ENCODE peak calls at places on chromosomes 12 and 14, in seven cellular contexts. I is hypothalamus, P is D341Med, Q is activated T-cell treated with anti-CD3 and anti-CD28 coated beads for 48 hours, E is progenitor cell of endocrine pancreas, U is A172, F is T follicular helper cell. O is an unnamed sample.

GRCh38 chr12:53726946-53727309 is 324 bp downstream of the CALCOCO1 start:
- DNase-seq in I (no peak), P (peak; percentile 52), Q (no peak), E (no peak), U (no peak), F (no peak), O (no peak)

GRCh38 chr12:94458882-94459772 is 540 bp downstream of the CEP83 start:
- DNase-seq in I (no peak), P (no peak), Q (no peak), E (no peak), U (peak; percentile 1), F (no peak), O (peak; percentile 11)

GRCh38 chr14:74257078-74257987 is 18.1 kb downstream of the VSX2 start:
- DNase-seq in I (no peak), P (peak; percentile 95), Q (peak; percentile 68), E (peak; percentile 41), U (no peak), F (peak; percentile 33), O (peak; percentile 91)

GRCh38 chr14:21074398-21075272 is 4.5 kb downstream of the ARHGEF40 start:
- DNase-seq in I (no peak), P (no peak), Q (no peak), E (no peak), U (no peak), F (no peak), O (no peak)

GRCh38 chr12:6958609-6959375 is 7.6 kb downstream of the PTPN6 start:
- DNase-seq in I (no peak), P (no peak), Q (no peak), E (no peak), U (no peak), F (peak; percentile 72), O (no peak)

GRCh38 chr12:87756111-87756510 is 273.1 kb downstream of the C12orf50 start:
- DNase-seq in I (no peak), P (no peak), Q (no peak), E (no peak), U (peak; percentile 95), F (no peak), O (peak; percentile 15)

GRCh38 chr12:114405199-114405448 is 820 bp downstream of the TBX5 start:
- DNase-seq in I (no peak), P (no peak), Q (no peak), E (no peak), U (no peak), F (no peak), O (no peak)

GRCh38 chr12:71967176-71967575 is 28.5 kb downstream of the TPH2 start:
- DNase-seq in I (no peak), P (no peak), Q (no peak), E (no peak), U (no peak), F (no peak), O (no peak)

GRCh38 chr12:131872154-131873046 is 22.0 kb upstream of the ULK1 start:
- DNase-seq in I (no peak), P (peak; percentile 30), Q (no peak), E (no peak), U (peak; percentile 84), F (no peak), O (peak; percentile 59)

GRCh38 chr14:90235179-90235976 is 21.0 kb upstream of the PSMC1 start:
- DNase-seq in I (peak; percentile 25), P (peak; percentile 89), Q (peak; percentile 63), E (peak; percentile 69), U (peak; percentile 73), F (peak; percentile 24), O (peak; percentile 78)

GRCh38 chr12:78880078-78880477 is 15.5 kb downstream of the SYT1 start:
- DNase-seq in I (no peak), P (no peak), Q (no peak), E (no peak), U (peak; percentile 37), F (no peak), O (no peak)

GRCh38 chr12:79897617-79898016 is 37.3 kb downstream of the PPP1R12A start:
- DNase-seq in I (no peak), P (no peak), Q (no peak), E (no peak), U (peak; percentile 97), F (no peak), O (peak; percentile 56)

GRCh38 chr14:101020971-101021370 is 117.4 kb upstream of the RTL1 start:
- DNase-seq in I (no peak), P (no peak), Q (no peak), E (peak; percentile 1), U (no peak), F (no peak), O (no peak)

GRCh38 chr14:74400328-74400727 is 25.7 kb downstream of the SYNDIG1L start:
- DNase-seq in I (no peak), P (peak; percentile 41), Q (no peak), E (no peak), U (no peak), F (no peak), O (no peak)

GRCh38 chr12:1518763-1519516 is 75.4 kb downstream of the FBXL14 start:
- DNase-seq in I (no peak), P (peak; percentile 12), Q (no peak), E (no peak), U (peak; percentile 63), F (no peak), O (peak; percentile 86)

GRCh38 chr14:29216774-29217232 is 450.2 kb downstream of the FOXG1 start:
- DNase-seq in I (no peak), P (no peak), Q (no peak), E (no peak), U (peak; percentile 11), F (no peak), O (no peak)

GRCh38 chr12:118960865-118961264 is 20.5 kb upstream of the SRRM4 start:
- DNase-seq in I (no peak), P (no peak), Q (no peak), E (no peak), U (no peak), F (no peak), O (no peak)

GRCh38 chr12:122063691-122064033 is 14.9 kb upstream of the MLXIP start:
- DNase-seq in I (no peak), P (no peak), Q (no peak), E (no peak), U (no peak), F (no peak), O (no peak)

GRCh38 chr12:69575346-69575745 is 9.9 kb upstream of the CCT2 start:
- DNase-seq in I (no peak), P (no peak), Q (no peak), E (no peak), U (no peak), F (no peak), O (no peak)

GRCh38 chr14:34688470-34689206 is 25.8 kb downstream of the CFL2 start:
- DNase-seq in I (no peak), P (no peak), Q (no peak), E (no peak), U (no peak), F (no peak), O (no peak)

GRCh38 chr12:6961695-6962284 is 8.7 kb downstream of the PHB2 start:
- DNase-seq in I (no peak), P (peak; percentile 86), Q (no peak), E (peak; percentile 74), U (peak; percentile 49), F (no peak), O (peak; percentile 67)

GRCh38 chr14:96224480-96225096 is 19.9 kb downstream of the BDKRB2 start:
- DNase-seq in I (no peak), P (no peak), Q (no peak), E (no peak), U (no peak), F (no peak), O (no peak)

GRCh38 chr12:96063046-96063445 is 27.7 kb upstream of the LTA4H start:
- DNase-seq in I (no peak), P (peak; percentile 39), Q (no peak), E (no peak), U (no peak), F (no peak), O (peak; percentile 38)

GRCh38 chr12:92621833-92622232 is 81.0 kb upstream of the PLEKHG7 start:
- DNase-seq in I (no peak), P (no peak), Q (no peak), E (no peak), U (no peak), F (no peak), O (no peak)

GRCh38 chr12:93857917-93858513 is 180.8 kb downstream of the CRADD start:
- DNase-seq in I (no peak), P (no peak), Q (no peak), E (no peak), U (no peak), F (no peak), O (no peak)

GRCh38 chr12:2618291-2618995 is 176.3 kb upstream of the FKBP4 start:
- DNase-seq in I (no peak), P (no peak), Q (no peak), E (no peak), U (no peak), F (no peak), O (no peak)

GRCh38 chr12:62899568-62900390 is 35.2 kb downstream of the PPM1H start:
- DNase-seq in I (no peak), P (no peak), Q (no peak), E (no peak), U (no peak), F (no peak), O (no peak)

GRCh38 chr12:104480826-104481457 is 24.2 kb downstream of the CHST11 start:
- DNase-seq in I (no peak), P (no peak), Q (no peak), E (no peak), U (peak; percentile 27), F (no peak), O (no peak)

GRCh38 chr12:105704788-105705187 is 374.3 kb downstream of the C12orf75 start:
- DNase-seq in I (no peak), P (no peak), Q (no peak), E (no peak), U (no peak), F (no peak), O (no peak)

GRCh38 chr14:89617471-89618291 is 200.6 kb upstream of the FOXN3 start:
- DNase-seq in I (no peak), P (no peak), Q (no peak), E (no peak), U (no peak), F (no peak), O (no peak)

GRCh38 chr14:102805941-102806340 is 28.7 kb downstream of the TRAF3 start:
- DNase-seq in I (no peak), P (no peak), Q (no peak), E (no peak), U (no peak), F (no peak), O (no peak)

GRCh38 chr14:60653709-60654161 is 4.5 kb upstream of the SIX1 start:
- DNase-seq in I (no peak), P (no peak), Q (no peak), E (no peak), U (no peak), F (no peak), O (no peak)

GRCh38 chr14:73235531-73236155 is 1.7 kb upstream of the PAPLN start:
- DNase-seq in I (no peak), P (peak; percentile 53), Q (no peak), E (no peak), U (no peak), F (no peak), O (no peak)

GRCh38 chr14:67263499-67264149 is 22.4 kb downstream of the PALS1 start:
- DNase-seq in I (no peak), P (no peak), Q (no peak), E (no peak), U (peak; percentile 59), F (no peak), O (no peak)

GRCh38 chr12:87323369-87323768 is 705.8 kb downstream of the C12orf50 start:
- DNase-seq in I (no peak), P (no peak), Q (no peak), E (no peak), U (peak; percentile 16), F (no peak), O (no peak)

O was measured in HTR-8/SVneo.